ENCODE peak calls at places on chromosome 7, in six cellular contexts. One of them, this sample, is unnamed.
A peak's percentile ranks its signal among the peaks of the same experiment; 100 is the strongest.

GRCh38 chr7:138958026-138958956 is 22.9 kb downstream of the KIAA1549 start:
- DNase-seq in A673: no peak
- DNase-seq in endothelial cell: no peak
- DNase-seq in IMR-90: peak; percentile 47
- DNase-seq in fibroblast of the aortic adventitia: no peak
- DNase-seq in HepG2: no peak
- DNase-seq in this sample: peak; percentile 29

GRCh38 chr7:139915301-139915863 is 86.3 kb downstream of the TBXAS1 start:
- DNase-seq in A673: no peak
- DNase-seq in endothelial cell: no peak
- DNase-seq in IMR-90: peak; percentile 90
- DNase-seq in fibroblast of the aortic adventitia: no peak
- DNase-seq in HepG2: no peak
- DNase-seq in this sample: no peak

GRCh38 chr7:113086431-113086888 is at the start of gene GPR85:
- DNase-seq in A673: peak; percentile 64
- DNase-seq in endothelial cell: peak; percentile 78
- DNase-seq in IMR-90: peak; percentile 73
- DNase-seq in fibroblast of the aortic adventitia: peak; percentile 74
- DNase-seq in HepG2: no peak
- DNase-seq in this sample: peak; percentile 64

GRCh38 chr7:158016171-158017087 is 571.2 kb downstream of the PTPRN2 start:
- DNase-seq in A673: no peak
- DNase-seq in endothelial cell: no peak
- DNase-seq in IMR-90: no peak
- DNase-seq in fibroblast of the aortic adventitia: no peak
- DNase-seq in HepG2: no peak
- DNase-seq in this sample: no peak

GRCh38 chr7:2208712-2209111 is 24.0 kb downstream of the MAD1L1 start:
- DNase-seq in A673: no peak
- DNase-seq in endothelial cell: no peak
- DNase-seq in IMR-90: no peak
- DNase-seq in fibroblast of the aortic adventitia: no peak
- DNase-seq in HepG2: no peak
- DNase-seq in this sample: no peak

GRCh38 chr7:57449904-57450303 is at the start of gene ZNF716:
- DNase-seq in A673: no peak
- DNase-seq in endothelial cell: no peak
- DNase-seq in IMR-90: no peak
- DNase-seq in fibroblast of the aortic adventitia: no peak
- DNase-seq in HepG2: no peak
- DNase-seq in this sample: no peak

GRCh38 chr7:100568176-100568935 is 5.3 kb downstream of the SAP25 start:
- DNase-seq in A673: no peak
- DNase-seq in endothelial cell: no peak
- DNase-seq in IMR-90: no peak
- DNase-seq in fibroblast of the aortic adventitia: no peak
- DNase-seq in HepG2: peak; percentile 93
- DNase-seq in this sample: no peak

GRCh38 chr7:158283016-158283974 is 304.3 kb downstream of the PTPRN2 start:
- DNase-seq in A673: no peak
- DNase-seq in endothelial cell: no peak
- DNase-seq in IMR-90: no peak
- DNase-seq in fibroblast of the aortic adventitia: no peak
- DNase-seq in HepG2: no peak
- DNase-seq in this sample: no peak

GRCh38 chr7:131947661-131948060 is 391.2 kb upstream of the PODXL start:
- DNase-seq in A673: no peak
- DNase-seq in endothelial cell: no peak
- DNase-seq in IMR-90: no peak
- DNase-seq in fibroblast of the aortic adventitia: no peak
- DNase-seq in HepG2: no peak
- DNase-seq in this sample: no peak

GRCh38 chr7:95209778-95210177 is 114.6 kb downstream of the PON1 start:
- DNase-seq in A673: no peak
- DNase-seq in endothelial cell: no peak
- DNase-seq in IMR-90: no peak
- DNase-seq in fibroblast of the aortic adventitia: no peak
- DNase-seq in HepG2: no peak
- DNase-seq in this sample: peak; percentile 2

GRCh38 chr7:150923191-150923590 is 54.9 kb downstream of the KCNH2 start:
- DNase-seq in A673: peak; percentile 23
- DNase-seq in endothelial cell: no peak
- DNase-seq in IMR-90: no peak
- DNase-seq in fibroblast of the aortic adventitia: no peak
- DNase-seq in HepG2: no peak
- DNase-seq in this sample: no peak

GRCh38 chr7:152608656-152609055 is 67.3 kb downstream of the XRCC2 start:
- DNase-seq in A673: no peak
- DNase-seq in endothelial cell: no peak
- DNase-seq in IMR-90: no peak
- DNase-seq in fibroblast of the aortic adventitia: no peak
- DNase-seq in HepG2: no peak
- DNase-seq in this sample: no peak

DNA sequence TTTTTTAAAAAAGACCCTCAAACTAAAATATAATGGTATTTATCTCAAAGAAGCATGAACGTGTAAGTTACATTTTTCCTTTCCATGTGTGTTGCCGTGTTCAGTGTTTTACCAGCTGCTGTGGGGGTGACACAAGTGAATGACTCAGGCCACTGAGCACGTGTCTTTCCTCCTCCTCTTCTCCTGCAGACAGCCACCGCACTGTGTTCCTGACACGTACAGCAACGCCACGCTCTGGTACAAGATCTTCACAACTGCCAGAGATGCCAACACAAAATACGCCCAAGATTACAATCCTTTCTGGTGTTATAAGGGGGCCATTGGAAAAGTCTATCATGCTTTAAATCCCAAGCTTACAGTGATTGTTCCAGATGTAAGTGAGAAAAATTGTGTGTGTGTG is 29.7 kb downstream of the TMEM248 start:
- DNase-seq in A673: no peak
- DNase-seq in endothelial cell: no peak
- DNase-seq in IMR-90: peak; percentile 15
- DNase-seq in fibroblast of the aortic adventitia: no peak
- DNase-seq in HepG2: no peak
- DNase-seq in this sample: peak; percentile 44
- TF ChIP-seq CTCF in A673: no peak
- TF ChIP-seq CTCF in endothelial cell: no peak
- TF ChIP-seq CTCF in IMR-90: no peak
- TF ChIP-seq CTCF in fibroblast of the aortic adventitia: no peak
- TF ChIP-seq CTCF in HepG2: no peak
- TF ChIP-seq CTCF in this sample: no peak

GRCh38 chr7:29077854-29078253 is 68.5 kb downstream of the CPVL start:
- DNase-seq in A673: no peak
- DNase-seq in endothelial cell: no peak
- DNase-seq in IMR-90: no peak
- DNase-seq in fibroblast of the aortic adventitia: no peak
- DNase-seq in HepG2: no peak
- DNase-seq in this sample: no peak

GRCh38 chr7:29077181-29077580 is 69.2 kb downstream of the CPVL start:
- DNase-seq in A673: no peak
- DNase-seq in endothelial cell: no peak
- DNase-seq in IMR-90: no peak
- DNase-seq in fibroblast of the aortic adventitia: no peak
- DNase-seq in HepG2: no peak
- DNase-seq in this sample: no peak

GRCh38 chr7:29084832-29085231 is 61.5 kb downstream of the CPVL start:
- DNase-seq in A673: no peak
- DNase-seq in endothelial cell: no peak
- DNase-seq in IMR-90: no peak
- DNase-seq in fibroblast of the aortic adventitia: no peak
- DNase-seq in HepG2: no peak
- DNase-seq in this sample: no peak

GRCh38 chr7:29078286-29078685 is 68.1 kb downstream of the CPVL start:
- DNase-seq in A673: no peak
- DNase-seq in endothelial cell: no peak
- DNase-seq in IMR-90: no peak
- DNase-seq in fibroblast of the aortic adventitia: no peak
- DNase-seq in HepG2: no peak
- DNase-seq in this sample: no peak

GRCh38 chr7:29080803-29081202 is 65.5 kb downstream of the CPVL start:
- DNase-seq in A673: no peak
- DNase-seq in endothelial cell: no peak
- DNase-seq in IMR-90: no peak
- DNase-seq in fibroblast of the aortic adventitia: no peak
- DNase-seq in HepG2: no peak
- DNase-seq in this sample: no peak
- TF ChIP-seq CTCF in A673: no peak
- TF ChIP-seq CTCF in endothelial cell: no peak
- TF ChIP-seq CTCF in IMR-90: no peak
- TF ChIP-seq CTCF in fibroblast of the aortic adventitia: no peak
- TF ChIP-seq CTCF in HepG2: no peak
- TF ChIP-seq CTCF in this sample: no peak

GRCh38 chr7:149732111-149732561 is 41.3 kb downstream of the ZNF467 start:
- DNase-seq in A673: no peak
- DNase-seq in endothelial cell: no peak
- DNase-seq in IMR-90: no peak
- DNase-seq in fibroblast of the aortic adventitia: no peak
- DNase-seq in HepG2: no peak
- DNase-seq in this sample: no peak

GRCh38 chr7:149728491-149729375 is 44.7 kb downstream of the ZNF467 start:
- DNase-seq in A673: no peak
- DNase-seq in endothelial cell: no peak
- DNase-seq in IMR-90: no peak
- DNase-seq in fibroblast of the aortic adventitia: no peak
- DNase-seq in HepG2: no peak
- DNase-seq in this sample: no peak

GRCh38 chr7:149731207-149731955 is 42.0 kb downstream of the ZNF467 start:
- DNase-seq in A673: no peak
- DNase-seq in endothelial cell: no peak
- DNase-seq in IMR-90: no peak
- DNase-seq in fibroblast of the aortic adventitia: no peak
- DNase-seq in HepG2: no peak
- DNase-seq in this sample: no peak

GRCh38 chr7:149729586-149729982 is 43.8 kb downstream of the ZNF467 start:
- DNase-seq in A673: no peak
- DNase-seq in endothelial cell: no peak
- DNase-seq in IMR-90: no peak
- DNase-seq in fibroblast of the aortic adventitia: no peak
- DNase-seq in HepG2: no peak
- DNase-seq in this sample: no peak

GRCh38 chr7:149729983-149730801 is 43.2 kb downstream of the ZNF467 start:
- DNase-seq in A673: no peak
- DNase-seq in endothelial cell: no peak
- DNase-seq in IMR-90: no peak
- DNase-seq in fibroblast of the aortic adventitia: no peak
- DNase-seq in HepG2: no peak
- DNase-seq in this sample: no peak
- TF ChIP-seq CTCF in A673: no peak
- TF ChIP-seq CTCF in endothelial cell: no peak
- TF ChIP-seq CTCF in IMR-90: no peak
- TF ChIP-seq CTCF in fibroblast of the aortic adventitia: no peak
- TF ChIP-seq CTCF in HepG2: peak; percentile 17
- TF ChIP-seq CTCF in this sample: no peak

GRCh38 chr7:130381468-130382312 is 1.4 kb downstream of the CPA1 start:
- DNase-seq in A673: no peak
- DNase-seq in endothelial cell: no peak
- DNase-seq in IMR-90: no peak
- DNase-seq in fibroblast of the aortic adventitia: no peak
- DNase-seq in HepG2: no peak
- DNase-seq in this sample: no peak
- TF ChIP-seq CTCF in A673: no peak
- TF ChIP-seq CTCF in endothelial cell: no peak
- TF ChIP-seq CTCF in IMR-90: no peak
- TF ChIP-seq CTCF in fibroblast of the aortic adventitia: no peak
- TF ChIP-seq CTCF in HepG2: peak; percentile 31
- TF ChIP-seq CTCF in this sample: peak; percentile 7

GRCh38 chr7:26648429-26649015 is 215.9 kb downstream of the SKAP2 start:
- DNase-seq in A673: no peak
- DNase-seq in endothelial cell: no peak
- DNase-seq in IMR-90: peak; percentile 76
- DNase-seq in fibroblast of the aortic adventitia: peak; percentile 52
- DNase-seq in HepG2: no peak
- DNase-seq in this sample: peak; percentile 28

GRCh38 chr7:26650081-26650480 is 214.3 kb downstream of the SKAP2 start:
- DNase-seq in A673: no peak
- DNase-seq in endothelial cell: no peak
- DNase-seq in IMR-90: no peak
- DNase-seq in fibroblast of the aortic adventitia: no peak
- DNase-seq in HepG2: no peak
- DNase-seq in this sample: no peak

GRCh38 chr7:26646666-26647065 is 217.7 kb downstream of the SKAP2 start:
- DNase-seq in A673: no peak
- DNase-seq in endothelial cell: no peak
- DNase-seq in IMR-90: peak; percentile 6
- DNase-seq in fibroblast of the aortic adventitia: peak; percentile 2
- DNase-seq in HepG2: no peak
- DNase-seq in this sample: no peak

GRCh38 chr7:26653430-26653911 is 210.9 kb downstream of the SKAP2 start:
- DNase-seq in A673: no peak
- DNase-seq in endothelial cell: no peak
- DNase-seq in IMR-90: no peak
- DNase-seq in fibroblast of the aortic adventitia: peak; percentile 3
- DNase-seq in HepG2: no peak
- DNase-seq in this sample: no peak

GRCh38 chr7:26649388-26649787 is 215.0 kb downstream of the SKAP2 start:
- DNase-seq in A673: no peak
- DNase-seq in endothelial cell: no peak
- DNase-seq in IMR-90: no peak
- DNase-seq in fibroblast of the aortic adventitia: no peak
- DNase-seq in HepG2: no peak
- DNase-seq in this sample: no peak
- TF ChIP-seq CTCF in A673: no peak
- TF ChIP-seq CTCF in endothelial cell: no peak
- TF ChIP-seq CTCF in IMR-90: no peak
- TF ChIP-seq CTCF in fibroblast of the aortic adventitia: no peak
- TF ChIP-seq CTCF in HepG2: no peak
- TF ChIP-seq CTCF in this sample: no peak

GRCh38 chr7:13111230-13111629 is 423.8 kb downstream of the ARL4A start:
- DNase-seq in A673: no peak
- DNase-seq in endothelial cell: no peak
- DNase-seq in IMR-90: peak; percentile 70
- DNase-seq in fibroblast of the aortic adventitia: peak; percentile 9
- DNase-seq in HepG2: no peak
- DNase-seq in this sample: no peak

GRCh38 chr7:13115157-13115772 is 427.8 kb downstream of the ARL4A start:
- DNase-seq in A673: no peak
- DNase-seq in endothelial cell: no peak
- DNase-seq in IMR-90: peak; percentile 16
- DNase-seq in fibroblast of the aortic adventitia: peak; percentile 42
- DNase-seq in HepG2: no peak
- DNase-seq in this sample: peak; percentile 84

GRCh38 chr7:13115829-13116228 is 428.4 kb downstream of the ARL4A start:
- DNase-seq in A673: no peak
- DNase-seq in endothelial cell: no peak
- DNase-seq in IMR-90: no peak
- DNase-seq in fibroblast of the aortic adventitia: peak; percentile 2
- DNase-seq in HepG2: no peak
- DNase-seq in this sample: no peak

DNA sequence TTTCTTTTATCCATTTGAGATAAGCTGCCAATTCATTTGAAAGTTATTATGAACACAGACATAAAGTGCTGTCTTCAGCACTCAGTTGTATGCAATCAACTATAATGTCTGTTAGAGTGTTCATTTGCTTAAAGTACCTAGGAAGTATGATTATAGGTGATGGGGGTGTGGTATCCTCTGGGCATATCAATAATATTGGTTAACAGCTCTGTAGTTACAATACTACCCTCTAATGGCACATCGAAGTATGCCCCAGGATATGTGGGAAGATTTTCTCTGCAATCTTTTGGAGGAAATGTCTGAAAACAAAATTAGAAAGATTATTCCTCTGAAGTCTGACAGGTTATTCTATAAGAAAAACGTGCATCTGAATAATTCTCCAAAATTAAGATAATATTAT is 429.7 kb downstream of the ARL4A start:
- DNase-seq in A673: no peak
- DNase-seq in endothelial cell: no peak
- DNase-seq in IMR-90: peak; percentile 37
- DNase-seq in fibroblast of the aortic adventitia: peak; percentile 41
- DNase-seq in HepG2: peak; percentile 35
- DNase-seq in this sample: no peak
- TF ChIP-seq CTCF in A673: peak; percentile 26
- TF ChIP-seq CTCF in endothelial cell: peak; percentile 20
- TF ChIP-seq CTCF in IMR-90: peak; percentile 68
- TF ChIP-seq CTCF in fibroblast of the aortic adventitia: peak; percentile 56
- TF ChIP-seq CTCF in HepG2: peak; percentile 70
- TF ChIP-seq CTCF in this sample: peak; percentile 62